ENCODE peak calls at places on chromosomes 1 and 21, in nine cellular contexts. W is posterior vena cava; A is T-helper 9 cell; E is DMS53; X is T-helper 1 cell; L is NCI-H1092 treated with DMSO at 0.1 percent for 48 hours; Z is stomach; P is activated naive CD4-positive, alpha-beta T cell; C is GM12865. U is an unnamed sample.

GRCh38 chr1:961132-961652 is 808 bp downstream of the KLHL17 start:
- DNase-seq in C (no peak), L (no peak), P (no peak), X (no peak), E (no peak), W (no peak), A (no peak), Z (no peak), U (no peak)

GRCh38 chr21:44875341-44875740 is 1.9 kb upstream of the PTTG1IP start:
- DNase-seq in Z (no peak), A (no peak), L (no peak), C (peak), X (no peak), W (no peak), P (no peak), E (no peak), U (peak)

GRCh38 chr1:206108635-206109034 is 8.6 kb downstream of the AVPR1B start:
- DNase-seq in Z (no peak), L (no peak), E (no peak), X (no peak), A (no peak), C (no peak), P (no peak), W (no peak), U (no peak)

GRCh38 chr1:76425843-76426145 is 351.2 kb downstream of the ST6GALNAC3 start:
- DNase-seq in W (no peak), C (no peak), L (no peak), X (no peak), P (no peak), Z (no peak), E (peak), A (no peak), U (no peak)

GRCh38 chr1:43235451-43236121 is 34.2 kb upstream of the TMEM125 start:
- DNase-seq in C (no peak), X (no peak), Z (peak), A (no peak), P (no peak), E (no peak), W (no peak), L (peak), U (peak)

GRCh38 chr1:20470174-20470573 is 15.8 kb downstream of the CAMK2N1 start:
- DNase-seq in A (no peak), Z (no peak), C (no peak), W (peak), P (no peak), L (peak), E (peak), X (no peak), U (peak)

GRCh38 chr1:228156941-228157351 is 7.2 kb downstream of the GJC2 start:
- DNase-seq in A (no peak), E (no peak), Z (no peak), W (peak), C (no peak), L (no peak), P (no peak), X (no peak), U (no peak)

GRCh38 chr1:223504741-223505140 is 111.5 kb downstream of the CCDC185 start:
- DNase-seq in C (no peak), E (no peak), L (peak), A (no peak), P (no peak), W (no peak), Z (peak), X (no peak), U (peak)

GRCh38 chr1:32981003-32981909 is 16.6 kb upstream of the RNF19B start:
- DNase-seq in L (peak), C (peak), Z (peak), E (peak), P (no peak), X (no peak), W (peak), A (peak), U (peak)

GRCh38 chr1:57835620-57836019 is 411.8 kb upstream of the DAB1 start:
- DNase-seq in L (no peak), C (no peak), Z (no peak), P (no peak), E (peak), A (no peak), X (no peak), W (no peak), U (no peak)

GRCh38 chr1:52850951-52851350 is 8.4 kb downstream of the ZYG11A start:
- DNase-seq in P (no peak), Z (no peak), X (no peak), C (no peak), A (no peak), L (no peak), E (no peak), W (no peak), U (no peak)

GRCh38 chr1:230153655-230154296 is 86.7 kb downstream of the GALNT2 start:
- DNase-seq in C (no peak), Z (no peak), X (no peak), A (no peak), P (no peak), E (no peak), L (no peak), W (peak), U (no peak)

GRCh38 chr1:109213824-109214693 is at the start of gene SARS1:
- DNase-seq in X (peak), A (peak), W (peak), E (peak), P (peak), C (peak), L (peak), Z (peak), U (peak)

GRCh38 chr1:156214024-156214748 is 1.4 kb downstream of the PMF1 start:
- DNase-seq in E (peak), Z (no peak), P (no peak), A (no peak), W (peak), L (no peak), C (no peak), X (no peak), U (peak)

GRCh38 chr1:26839779-26840178 is 13.3 kb downstream of the ZDHHC18 start:
- DNase-seq in L (no peak), E (no peak), W (no peak), C (no peak), X (no peak), P (no peak), A (no peak), Z (no peak), U (no peak)

GRCh38 chr1:112754116-112754628 is 39.0 kb upstream of the PPM1J start:
- DNase-seq in W (no peak), L (no peak), A (no peak), Z (no peak), C (no peak), E (no peak), P (no peak), X (no peak), U (no peak)

GRCh38 chr1:188891958-188892357 is 1585.7 kb downstream of the BRINP3 start:
- DNase-seq in L (no peak), C (no peak), A (no peak), Z (no peak), X (no peak), E (no peak), P (no peak), W (no peak), U (no peak)

GRCh38 chr1:40377512-40377911 is 4.0 kb downstream of the SMAP2 start:
- DNase-seq in X (no peak), P (no peak), A (no peak), C (no peak), L (no peak), Z (no peak), E (no peak), W (no peak), U (no peak)

GRCh38 chr1:244210884-244211558 is 159.9 kb downstream of the ZBTB18 start:
- DNase-seq in W (no peak), C (no peak), A (no peak), E (peak), P (no peak), X (no peak), L (no peak), Z (no peak), U (peak)

GRCh38 chr1:165900576-165901380 is 73.4 kb downstream of the UCK2 start:
- DNase-seq in X (no peak), A (no peak), P (no peak), L (no peak), Z (peak), C (no peak), W (no peak), E (no peak), U (peak)

GRCh38 chr1:172837816-172838680 is 179.1 kb downstream of the FASLG start:
- DNase-seq in E (no peak), A (no peak), P (no peak), L (no peak), W (no peak), Z (no peak), X (no peak), C (peak), U (no peak)

GRCh38 chr1:247440001-247440620 is 17.8 kb downstream of the OR2B11 start:
- DNase-seq in P (no peak), X (no peak), E (no peak), Z (no peak), W (no peak), A (no peak), L (no peak), C (peak), U (no peak)

GRCh38 chr1:109889094-109889493 is 21.6 kb upstream of the CSF1 start:
- DNase-seq in W (no peak), Z (no peak), P (no peak), C (no peak), X (no peak), L (no peak), E (no peak), A (no peak), U (no peak)

GRCh38 chr1:91741301-91741700 is 144.7 kb downstream of the TGFBR3 start:
- DNase-seq in A (no peak), P (no peak), X (no peak), C (no peak), W (no peak), L (no peak), Z (no peak), E (no peak), U (no peak)

GRCh38 chr1:110205591-110206155 is 4.4 kb upstream of the KCNC4 start:
- DNase-seq in W (no peak), P (no peak), Z (no peak), A (no peak), C (no peak), E (no peak), X (no peak), L (no peak), U (no peak)

GRCh38 chr1:116825735-116826438 is 71.7 kb downstream of the CD2 start:
- DNase-seq in P (no peak), W (no peak), L (peak), X (no peak), E (no peak), C (no peak), Z (no peak), A (no peak), U (peak)

U was measured in NCI-H69.